ENCODE peak calls at places on chromosomes 5 and 9, in six cellular contexts. One of them, this sample, is unnamed.

GRCh38 chr5:97406950-97407676 is 224.1 kb upstream of the RIOK2 start:
- DNase-seq in SK-N-SH: no peak
- DNase-seq in K562: no peak
- DNase-seq in A549: no peak
- DNase-seq in HepG2: no peak
- DNase-seq in H1: no peak
- DNase-seq in this sample: no peak

GRCh38 chr5:69512740-69513260 is 20.2 kb downstream of the OCLN start:
- DNase-seq in SK-N-SH: no peak
- DNase-seq in K562: no peak
- DNase-seq in A549: no peak
- DNase-seq in HepG2: no peak
- DNase-seq in H1: no peak
- DNase-seq in this sample: peak; percentile 93

GRCh38 chr9:136361047-136361756 is 2.3 kb downstream of the DNLZ start:
- DNase-seq in SK-N-SH: peak; percentile 69
- DNase-seq in K562: no peak
- DNase-seq in A549: no peak
- DNase-seq in HepG2: no peak
- DNase-seq in H1: no peak
- DNase-seq in this sample: peak; percentile 68

GRCh38 chr5:165624547-165624946 is 2119.1 kb downstream of the MAT2B start:
- DNase-seq in SK-N-SH: no peak
- DNase-seq in K562: no peak
- DNase-seq in A549: no peak
- DNase-seq in HepG2: no peak
- DNase-seq in H1: no peak
- DNase-seq in this sample: no peak

GRCh38 chr5:150573216-150573615 is 65.3 kb downstream of the NDST1 start:
- DNase-seq in SK-N-SH: no peak
- DNase-seq in K562: no peak
- DNase-seq in A549: no peak
- DNase-seq in HepG2: no peak
- DNase-seq in H1: no peak
- DNase-seq in this sample: no peak

GRCh38 chr5:60010328-60010727 is 116.8 kb upstream of the PDE4D start:
- DNase-seq in SK-N-SH: no peak
- DNase-seq in K562: peak; percentile 14
- DNase-seq in A549: no peak
- DNase-seq in HepG2: no peak
- DNase-seq in H1: no peak
- DNase-seq in this sample: no peak

GRCh38 chr9:115757461-115757860 is 396.1 kb upstream of the PAPPA start:
- DNase-seq in SK-N-SH: no peak
- DNase-seq in K562: no peak
- DNase-seq in A549: no peak
- DNase-seq in HepG2: no peak
- DNase-seq in H1: no peak
- DNase-seq in this sample: no peak

GRCh38 chr9:26086396-26086795 is 408.2 kb upstream of the TUSC1 start:
- DNase-seq in SK-N-SH: no peak
- DNase-seq in K562: no peak
- DNase-seq in A549: no peak
- DNase-seq in HepG2: no peak
- DNase-seq in H1: no peak
- DNase-seq in this sample: no peak

GRCh38 chr5:171226096-171226495 is 83.0 kb upstream of the TLX3 start:
- DNase-seq in SK-N-SH: peak; percentile 11
- DNase-seq in K562: no peak
- DNase-seq in A549: no peak
- DNase-seq in HepG2: no peak
- DNase-seq in H1: no peak
- DNase-seq in this sample: peak; percentile 7

GRCh38 chr9:80496901-80497565 is 925.3 kb downstream of the TLE4 start:
- DNase-seq in SK-N-SH: no peak
- DNase-seq in K562: no peak
- DNase-seq in A549: no peak
- DNase-seq in HepG2: no peak
- DNase-seq in H1: no peak
- DNase-seq in this sample: no peak

GRCh38 chr5:58019614-58020013 is 440.3 kb downstream of the PLK2 start:
- DNase-seq in SK-N-SH: no peak
- DNase-seq in K562: no peak
- DNase-seq in A549: no peak
- DNase-seq in HepG2: no peak
- DNase-seq in H1: no peak
- DNase-seq in this sample: no peak

GRCh38 chr5:72883850-72884249 is 67.4 kb downstream of the TNPO1 start:
- DNase-seq in SK-N-SH: no peak
- DNase-seq in K562: no peak
- DNase-seq in A549: no peak
- DNase-seq in HepG2: peak; percentile 31
- DNase-seq in H1: no peak
- DNase-seq in this sample: no peak

GRCh38 chr9:81557452-81557956 is 131.8 kb downstream of the TLE1 start:
- DNase-seq in SK-N-SH: no peak
- DNase-seq in K562: no peak
- DNase-seq in A549: no peak
- DNase-seq in HepG2: no peak
- DNase-seq in H1: no peak
- DNase-seq in this sample: no peak

GRCh38 chr9:106528158-106528557 is 334.8 kb upstream of the ZNF462 start:
- DNase-seq in SK-N-SH: peak; percentile 12
- DNase-seq in K562: no peak
- DNase-seq in A549: no peak
- DNase-seq in HepG2: no peak
- DNase-seq in H1: no peak
- DNase-seq in this sample: no peak

GRCh38 chr9:126456396-126456795 is 129.8 kb downstream of the MVB12B start:
- DNase-seq in SK-N-SH: no peak
- DNase-seq in K562: no peak
- DNase-seq in A549: no peak
- DNase-seq in HepG2: no peak
- DNase-seq in H1: no peak
- DNase-seq in this sample: no peak

GRCh38 chr9:72769546-72769945 is 183.3 kb downstream of the ALDH1A1 start:
- DNase-seq in SK-N-SH: no peak
- DNase-seq in K562: no peak
- DNase-seq in A549: no peak
- DNase-seq in HepG2: no peak
- DNase-seq in H1: no peak
- DNase-seq in this sample: no peak

GRCh38 chr5:153756540-153756939 is 266.1 kb downstream of the GRIA1 start:
- DNase-seq in SK-N-SH: no peak
- DNase-seq in K562: no peak
- DNase-seq in A549: no peak
- DNase-seq in HepG2: no peak
- DNase-seq in H1: no peak
- DNase-seq in this sample: peak; percentile 6

GRCh38 chr5:151911011-151911410 is 13.6 kb downstream of the GLRA1 start:
- DNase-seq in SK-N-SH: no peak
- DNase-seq in K562: no peak
- DNase-seq in A549: no peak
- DNase-seq in HepG2: no peak
- DNase-seq in H1: no peak
- DNase-seq in this sample: no peak

GRCh38 chr9:123353984-123354591 is 1.9 kb upstream of the CRB2 start:
- DNase-seq in SK-N-SH: peak; percentile 95
- DNase-seq in K562: peak; percentile 91
- DNase-seq in A549: peak; percentile 84
- DNase-seq in HepG2: peak; percentile 59
- DNase-seq in H1: peak; percentile 98
- DNase-seq in this sample: peak; percentile 46

GRCh38 chr9:37987467-37987981 is 81.5 kb downstream of the SHB start:
- DNase-seq in SK-N-SH: no peak
- DNase-seq in K562: no peak
- DNase-seq in A549: no peak
- DNase-seq in HepG2: no peak
- DNase-seq in H1: no peak
- DNase-seq in this sample: no peak

GRCh38 chr9:1429328-1429727 is 379.2 kb downstream of the DMRT2 start:
- DNase-seq in SK-N-SH: peak; percentile 2
- DNase-seq in K562: no peak
- DNase-seq in A549: peak; percentile 3
- DNase-seq in HepG2: peak; percentile 39
- DNase-seq in H1: peak; percentile 52
- DNase-seq in this sample: no peak

GRCh38 chr5:40995816-40996586 is 75.1 kb downstream of the MROH2B start:
- DNase-seq in SK-N-SH: no peak
- DNase-seq in K562: no peak
- DNase-seq in A549: no peak
- DNase-seq in HepG2: no peak
- DNase-seq in H1: no peak
- DNase-seq in this sample: no peak

GRCh38 chr5:40046792-40047191 is 622.0 kb upstream of the DAB2 start:
- DNase-seq in SK-N-SH: no peak
- DNase-seq in K562: no peak
- DNase-seq in A549: no peak
- DNase-seq in HepG2: no peak
- DNase-seq in H1: no peak
- DNase-seq in this sample: peak; percentile 12

GRCh38 chr9:122180633-122181032 is 20.9 kb downstream of the MORN5 start:
- DNase-seq in SK-N-SH: no peak
- DNase-seq in K562: peak; percentile 52
- DNase-seq in A549: peak; percentile 47
- DNase-seq in HepG2: peak; percentile 60
- DNase-seq in H1: no peak
- DNase-seq in this sample: peak; percentile 88

GRCh38 chr5:134939500-134939899 is 28.2 kb upstream of the CATSPER3 start:
- DNase-seq in SK-N-SH: no peak
- DNase-seq in K562: no peak
- DNase-seq in A549: no peak
- DNase-seq in HepG2: no peak
- DNase-seq in H1: no peak
- DNase-seq in this sample: no peak
- TF ChIP-seq RFX5 in SK-N-SH: no peak
- TF ChIP-seq RFX5 in K562: no peak
- TF ChIP-seq RFX5 in A549: no peak
- TF ChIP-seq RFX5 in HepG2: no peak
- TF ChIP-seq RFX5 in H1: no peak
- TF ChIP-seq RFX5 in this sample: no peak

GRCh38 chr5:177312649-177313181 is 1.0 kb upstream of the MXD3 start:
- DNase-seq in SK-N-SH: peak; percentile 49
- DNase-seq in K562: peak; percentile 52
- DNase-seq in A549: no peak
- DNase-seq in HepG2: peak; percentile 43
- DNase-seq in H1: no peak
- DNase-seq in this sample: no peak

GRCh38 chr5:177310332-177310731 is 1.4 kb downstream of the MXD3 start:
- DNase-seq in SK-N-SH: no peak
- DNase-seq in K562: no peak
- DNase-seq in A549: no peak
- DNase-seq in HepG2: no peak
- DNase-seq in H1: no peak
- DNase-seq in this sample: no peak

GRCh38 chr5:177311361-177311722 is 356 bp downstream of the MXD3 start:
- DNase-seq in SK-N-SH: peak; percentile 71
- DNase-seq in K562: no peak
- DNase-seq in A549: no peak
- DNase-seq in HepG2: no peak
- DNase-seq in H1: no peak
- DNase-seq in this sample: no peak

GRCh38 chr5:177310757-177311173 is 933 bp downstream of the MXD3 start:
- DNase-seq in SK-N-SH: no peak
- DNase-seq in K562: peak; percentile 33
- DNase-seq in A549: no peak
- DNase-seq in HepG2: no peak
- DNase-seq in H1: no peak
- DNase-seq in this sample: peak; percentile 18

DNA sequence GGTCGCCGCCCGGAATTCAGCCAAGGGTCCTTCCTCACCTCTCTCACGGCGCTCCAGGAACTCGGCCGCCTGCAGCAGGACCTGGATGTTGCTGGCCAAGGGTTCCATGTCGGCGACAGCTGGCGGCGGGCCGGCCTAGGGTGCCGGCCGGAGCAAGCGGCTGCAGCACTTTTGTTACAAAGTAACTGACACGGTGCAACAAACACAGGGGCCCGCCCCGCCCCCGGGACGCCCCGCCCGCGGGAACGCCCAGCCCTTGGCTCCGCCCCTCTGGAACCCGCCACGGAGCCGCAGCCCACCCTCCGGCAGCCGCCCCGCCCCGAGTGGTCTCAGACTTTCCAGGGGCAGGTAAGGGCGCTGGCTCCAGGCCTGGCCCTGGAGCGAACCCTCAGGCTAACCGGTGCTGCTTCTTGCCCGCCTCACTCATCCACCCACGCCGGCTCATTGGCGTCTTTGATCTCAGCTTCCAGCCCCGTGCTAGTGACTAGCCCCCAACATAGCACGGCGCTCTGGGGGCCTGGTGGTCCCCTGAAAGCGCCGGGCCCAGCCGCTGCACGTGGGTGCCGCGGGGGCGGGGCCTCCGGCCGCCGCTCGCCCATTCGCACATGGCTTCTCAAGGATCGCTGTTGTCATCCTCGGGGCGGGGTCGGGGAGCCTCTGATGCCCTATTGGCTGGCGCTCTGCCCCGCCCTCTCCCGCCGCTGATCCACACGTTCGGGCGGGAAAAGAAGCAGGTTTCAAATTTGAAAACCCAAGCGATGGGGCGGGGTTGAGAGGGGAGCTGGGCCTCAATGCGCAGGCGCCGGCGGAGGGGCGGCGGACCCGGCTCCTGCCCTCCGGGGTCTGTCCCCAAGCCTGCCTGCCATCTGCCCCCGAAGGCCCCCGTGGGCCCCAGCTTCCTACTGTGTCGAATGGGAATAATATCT is at the start of gene MXD3:
- DNase-seq in SK-N-SH: peak; percentile 97
- DNase-seq in K562: peak; percentile 96
- DNase-seq in A549: peak; percentile 90
- DNase-seq in HepG2: peak; percentile 94
- DNase-seq in H1: peak; percentile 98
- DNase-seq in this sample: peak; percentile 90
- TF ChIP-seq RFX5 in SK-N-SH: no peak
- TF ChIP-seq RFX5 in K562: no peak
- TF ChIP-seq RFX5 in A549: no peak
- TF ChIP-seq RFX5 in HepG2: peak; percentile 22
- TF ChIP-seq RFX5 in H1: no peak
- TF ChIP-seq RFX5 in this sample: no peak

GRCh38 chr5:373710-374602 is 52.4 kb downstream of the AHRR start:
- DNase-seq in SK-N-SH: peak; percentile 91
- DNase-seq in K562: peak; percentile 60
- DNase-seq in A549: peak; percentile 34
- DNase-seq in HepG2: no peak
- DNase-seq in H1: peak; percentile 48
- DNase-seq in this sample: peak; percentile 77
- TF ChIP-seq RFX5 in SK-N-SH: no peak
- TF ChIP-seq RFX5 in K562: no peak
- TF ChIP-seq RFX5 in A549: no peak
- TF ChIP-seq RFX5 in HepG2: no peak
- TF ChIP-seq RFX5 in H1: no peak
- TF ChIP-seq RFX5 in this sample: no peak

DNA sequence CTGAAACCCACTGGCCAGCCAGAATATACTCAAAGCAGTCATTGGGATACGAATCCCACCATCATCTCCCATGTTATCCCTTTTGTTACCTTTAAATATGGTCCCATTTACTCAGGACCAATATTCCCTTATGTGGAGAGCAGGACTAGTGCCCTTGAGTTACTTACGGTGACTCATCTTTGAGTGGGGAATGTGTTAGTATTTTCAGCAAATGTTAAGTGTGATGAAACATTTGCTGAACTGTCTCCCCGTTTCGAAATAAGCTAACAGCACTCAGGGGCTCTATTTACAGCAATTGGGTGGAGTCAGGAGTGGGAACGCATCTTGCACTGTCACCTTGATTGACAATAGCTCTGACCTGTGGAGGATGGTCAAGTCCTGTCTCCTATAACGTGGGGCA is 67.4 kb downstream of the CTSL start:
- DNase-seq in SK-N-SH: no peak
- DNase-seq in K562: peak; percentile 26
- DNase-seq in A549: peak; percentile 72
- DNase-seq in HepG2: peak; percentile 85
- DNase-seq in H1: no peak
- DNase-seq in this sample: peak; percentile 87
- TF ChIP-seq RFX5 in SK-N-SH: no peak
- TF ChIP-seq RFX5 in K562: no peak
- TF ChIP-seq RFX5 in A549: no peak
- TF ChIP-seq RFX5 in HepG2: no peak
- TF ChIP-seq RFX5 in H1: no peak
- TF ChIP-seq RFX5 in this sample: no peak

This sample was measured in IMR-90.